ENCODE peak calls at places on chromosomes 7 and 10, in five cellular contexts. F is caudate nucleus, N is suprapubic skin, G is hepatocyte, Y is Panc1. M is an unnamed sample.

GRCh38 chr7:29843738-29844137 is 37.4 kb downstream of the WIPF3 start:
- DNase-seq in F (no peak), N (no peak), Y (no peak), G (no peak), M (no peak)

GRCh38 chr7:79142706-79143105 is 310.8 kb downstream of the MAGI2 start:
- DNase-seq in Y (no peak), F (no peak), G (no peak), N (no peak), M (no peak)

GRCh38 chr10:71429929-71430328 is 33.2 kb downstream of the CDH23 start:
- DNase-seq in F (no peak), Y (no peak), N (peak), G (no peak), M (no peak)

GRCh38 chr7:21355406-21355874 is 72.4 kb upstream of the SP4 start:
- DNase-seq in F (no peak), Y (no peak), N (no peak), G (no peak), M (no peak)

GRCh38 chr10:14474656-14475055 is 143.9 kb upstream of the FRMD4A start:
- DNase-seq in N (no peak), F (no peak), G (no peak), Y (no peak), M (no peak)

GRCh38 chr10:116271593-116272496 is 1.2 kb downstream of the GFRA1 start:
- DNase-seq in G (peak), F (no peak), Y (no peak), N (no peak), M (no peak)

GRCh38 chr7:35424869-35425495 is 171.1 kb upstream of the TBX20 start:
- DNase-seq in G (peak), N (no peak), Y (peak), F (no peak), M (no peak)

GRCh38 chr7:86995052-86995725 is 64.3 kb downstream of the ELAPOR2 start:
- DNase-seq in F (no peak), G (no peak), Y (no peak), N (no peak), M (no peak)

GRCh38 chr7:24778543-24779282 is 21.4 kb upstream of the GSDME start:
- DNase-seq in Y (no peak), N (no peak), G (no peak), F (no peak), M (peak)

GRCh38 chr10:122812751-122813150 is 32.9 kb downstream of the CUZD1 start:
- DNase-seq in G (no peak), F (no peak), Y (no peak), N (no peak), M (no peak)

GRCh38 chr7:155208681-155209477 is 88.8 kb upstream of the INSIG1 start:
- DNase-seq in F (no peak), G (no peak), Y (no peak), N (peak), M (no peak)

GRCh38 chr10:69088471-69088769 is 517 bp downstream of the SRGN start:
- DNase-seq in G (no peak), F (no peak), Y (no peak), N (no peak), M (no peak)

GRCh38 chr10:33237736-33238624 is 96.5 kb downstream of the NRP1 start:
- DNase-seq in F (no peak), Y (peak), N (no peak), G (peak), M (no peak)

GRCh38 chr7:67813621-67814292 is 817.1 kb downstream of the TYW1 start:
- DNase-seq in N (no peak), G (no peak), F (no peak), Y (no peak), M (no peak)

GRCh38 chr10:18104223-18104872 is 35.9 kb upstream of the CACNB2 start:
- DNase-seq in G (peak), F (no peak), Y (peak), N (no peak), M (no peak)

GRCh38 chr7:95871078-95871848 is 98.9 kb downstream of the DYNC1I1 start:
- DNase-seq in F (no peak), N (no peak), G (peak), Y (peak), M (peak)

GRCh38 chr7:104972510-104972909 is 41.5 kb upstream of the KMT2E start:
- DNase-seq in N (no peak), F (no peak), G (no peak), Y (no peak), M (no peak)

GRCh38 chr7:76047305-76047810 is 442 bp downstream of the STYXL1 start:
- DNase-seq in F (no peak), N (no peak), G (no peak), Y (no peak), M (no peak)

GRCh38 chr7:140019606-140020005 is 43.1 kb downstream of the PARP12 start:
- DNase-seq in F (no peak), Y (no peak), N (no peak), G (no peak), M (no peak)

GRCh38 chr10:125003901-125004467 is 62.1 kb downstream of the ZRANB1 start:
- DNase-seq in Y (no peak), G (no peak), N (no peak), F (no peak), M (peak)

GRCh38 chr10:36341466-36341865 is 699.4 kb upstream of the FZD8 start:
- DNase-seq in G (no peak), F (no peak), Y (no peak), N (no peak), M (no peak)

GRCh38 chr10:114083040-114083439 is 39.4 kb downstream of the ADRB1 start:
- DNase-seq in Y (no peak), G (no peak), F (no peak), N (no peak), M (no peak)

GRCh38 chr10:75029874-75030273 is 81.6 kb upstream of the SAMD8 start:
- DNase-seq in Y (no peak), G (no peak), F (no peak), N (no peak), M (no peak)

GRCh38 chr7:46175221-46175620 is 254.1 kb upstream of the IGFBP3 start:
- DNase-seq in G (no peak), N (no peak), F (no peak), Y (no peak), M (no peak)

GRCh38 chr10:10870523-10871241 is 147.0 kb upstream of the CELF2 start:
- DNase-seq in Y (no peak), G (no peak), N (no peak), F (no peak), M (no peak)
- H3K27ac ChIP-seq in Y (no peak), G (no peak), N (peak), F (no peak), M (no peak)

GRCh38 chr10:128708182-128708581 is 582.0 kb upstream of the MKI67 start:
- DNase-seq in G (no peak), F (no peak), N (no peak), Y (no peak), M (no peak)

GRCh38 chr10:128709975-128710794 is 584.0 kb upstream of the MKI67 start:
- DNase-seq in Y (no peak), N (no peak), G (no peak), F (no peak), M (no peak)

GRCh38 chr10:128701837-128702236 is 575.6 kb upstream of the MKI67 start:
- DNase-seq in N (no peak), F (no peak), Y (no peak), G (no peak), M (no peak)

GRCh38 chr10:128701381-128701780 is 575.2 kb upstream of the MKI67 start:
- DNase-seq in F (no peak), N (no peak), G (no peak), Y (no peak), M (no peak)

GRCh38 chr10:128704716-128705115 is 578.5 kb upstream of the MKI67 start:
- DNase-seq in F (no peak), N (no peak), G (no peak), Y (peak), M (no peak)
- H3K27ac ChIP-seq in F (no peak), N (no peak), G (no peak), Y (no peak), M (no peak)

DNA sequence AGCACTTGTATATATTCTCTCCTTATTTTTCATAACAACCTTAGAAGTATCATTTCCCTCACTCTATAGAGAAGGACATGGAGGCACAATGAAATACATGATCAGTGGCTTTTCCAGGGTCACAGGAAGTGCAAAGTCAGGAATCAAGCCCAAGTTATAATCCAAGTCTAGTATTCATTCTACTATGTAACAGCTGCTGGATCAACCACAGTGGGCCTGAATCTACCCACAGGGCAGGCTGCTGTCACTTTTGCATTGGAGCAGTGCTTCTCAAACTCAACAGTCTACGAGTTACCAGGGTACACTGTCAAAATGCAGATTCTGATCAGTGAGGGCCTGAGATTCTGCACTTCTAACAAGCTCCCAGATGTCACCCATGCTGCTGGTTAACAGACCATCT is 18.3 kb downstream of the ZDHHC16 start:
- DNase-seq in Y (no peak), N (no peak), F (no peak), G (no peak), M (no peak)
- H3K27ac ChIP-seq in Y (no peak), N (peak), F (no peak), G (peak), M (no peak)

GRCh38 chr10:50437248-50437647 is 185.9 kb upstream of the ASAH2 start:
- DNase-seq in G (no peak), F (no peak), Y (no peak), N (no peak), M (no peak)
- H3K27ac ChIP-seq in G (no peak), F (peak), Y (no peak), N (no peak), M (peak)

DNA sequence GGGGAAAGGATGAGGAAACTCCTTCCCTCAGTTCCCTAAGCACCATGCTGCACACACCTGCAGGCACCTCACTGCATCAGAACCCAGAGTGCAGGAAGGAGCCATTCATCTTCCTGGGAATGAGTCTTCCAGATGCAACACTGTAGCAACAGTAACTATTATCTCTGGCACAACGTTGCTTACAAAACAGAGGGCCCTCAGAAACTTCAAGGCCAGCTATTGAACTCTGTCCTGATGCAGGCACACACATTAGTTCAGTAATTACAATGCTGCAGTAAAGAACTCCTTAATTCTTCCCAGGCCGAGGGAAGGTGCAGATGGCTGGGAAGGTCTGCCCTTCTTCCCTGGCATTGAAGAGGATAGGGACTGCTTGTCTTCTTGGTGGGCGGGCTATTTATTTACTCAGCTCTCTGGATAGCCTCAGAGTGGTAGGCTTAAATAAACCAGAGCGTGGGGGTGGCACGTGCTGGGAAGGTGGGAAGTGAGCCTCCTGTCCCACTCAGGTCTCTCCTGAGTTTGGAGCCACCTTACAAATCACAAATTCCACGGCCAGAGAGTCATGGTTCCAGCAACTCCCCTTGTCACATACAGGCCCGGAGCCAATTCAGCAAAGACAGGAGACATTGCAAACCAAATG is 125.1 kb upstream of the JCAD start:
- DNase-seq in Y (no peak), F (no peak), G (peak), N (no peak), M (no peak)
- H3K27ac ChIP-seq in Y (peak), F (no peak), G (peak), N (no peak), M (no peak)